ENCODE peak calls at places on chromosomes 3 and 15, in ten cellular contexts. One of them, this sample, is unnamed.

GRCh38 chr15:31324739-31325431 is 1.8 kb upstream of the KLF13 start:
- DNase-seq in activated T-helper 1 cell treated with anti-CD3 and anti-CD28 coated beads, Interleukin-12 subunit alpha, Interleukin-12 subunit beta, Interleukin-2, Interleukin-4 antibody, amounts not matched to agents 30 ng/mL and 10 ng/mL and 1 ng/mL, durations not matched to agents 14 hours and 24 hours and 36 hours: no peak
- DNase-seq in hepatocyte: no peak
- DNase-seq in HTR-8/SVneo: no peak
- DNase-seq in T-helper 2 cell: no peak
- DNase-seq in activated T-helper 9 cell treated with anti-CD3 and anti-CD28 coated beads, Interleukin-2, amount 50 U/mL, for 16 hours: no peak
- DNase-seq in GM12865: peak; percentile 70
- DNase-seq in NCI-H774: no peak
- DNase-seq in stimulated activated CD8-positive, alpha-beta memory T cell treated with anti-CD3 and anti-CD28 coated beads, Interleukin-2, amount 100 ng/mL, for 48 hours: no peak
- DNase-seq in effector memory CD4-positive, alpha-beta T cell: no peak
- DNase-seq in this sample: no peak

GRCh38 chr3:126980266-126980811 is 2.6 kb upstream of the PLXNA1 start:
- DNase-seq in activated T-helper 1 cell treated with anti-CD3 and anti-CD28 coated beads, Interleukin-12 subunit alpha, Interleukin-12 subunit beta, Interleukin-2, Interleukin-4 antibody, amounts not matched to agents 30 ng/mL and 10 ng/mL and 1 ng/mL, durations not matched to agents 14 hours and 24 hours and 36 hours: no peak
- DNase-seq in hepatocyte: no peak
- DNase-seq in HTR-8/SVneo: no peak
- DNase-seq in T-helper 2 cell: no peak
- DNase-seq in activated T-helper 9 cell treated with anti-CD3 and anti-CD28 coated beads, Interleukin-2, amount 50 U/mL, for 16 hours: no peak
- DNase-seq in GM12865: no peak
- DNase-seq in NCI-H774: no peak
- DNase-seq in stimulated activated CD8-positive, alpha-beta memory T cell treated with anti-CD3 and anti-CD28 coated beads, Interleukin-2, amount 100 ng/mL, for 48 hours: no peak
- DNase-seq in effector memory CD4-positive, alpha-beta T cell: no peak
- DNase-seq in this sample: no peak

GRCh38 chr3:130014526-130014925 is 40.0 kb downstream of the TRH start:
- DNase-seq in activated T-helper 1 cell treated with anti-CD3 and anti-CD28 coated beads, Interleukin-12 subunit alpha, Interleukin-12 subunit beta, Interleukin-2, Interleukin-4 antibody, amounts not matched to agents 30 ng/mL and 10 ng/mL and 1 ng/mL, durations not matched to agents 14 hours and 24 hours and 36 hours: no peak
- DNase-seq in hepatocyte: no peak
- DNase-seq in HTR-8/SVneo: no peak
- DNase-seq in T-helper 2 cell: no peak
- DNase-seq in activated T-helper 9 cell treated with anti-CD3 and anti-CD28 coated beads, Interleukin-2, amount 50 U/mL, for 16 hours: no peak
- DNase-seq in GM12865: no peak
- DNase-seq in NCI-H774: no peak
- DNase-seq in stimulated activated CD8-positive, alpha-beta memory T cell treated with anti-CD3 and anti-CD28 coated beads, Interleukin-2, amount 100 ng/mL, for 48 hours: no peak
- DNase-seq in effector memory CD4-positive, alpha-beta T cell: no peak
- DNase-seq in this sample: no peak

GRCh38 chr15:101434032-101434920 is 55.2 kb downstream of the PCSK6 start:
- DNase-seq in activated T-helper 1 cell treated with anti-CD3 and anti-CD28 coated beads, Interleukin-12 subunit alpha, Interleukin-12 subunit beta, Interleukin-2, Interleukin-4 antibody, amounts not matched to agents 30 ng/mL and 10 ng/mL and 1 ng/mL, durations not matched to agents 14 hours and 24 hours and 36 hours: no peak
- DNase-seq in hepatocyte: no peak
- DNase-seq in HTR-8/SVneo: no peak
- DNase-seq in T-helper 2 cell: no peak
- DNase-seq in activated T-helper 9 cell treated with anti-CD3 and anti-CD28 coated beads, Interleukin-2, amount 50 U/mL, for 16 hours: no peak
- DNase-seq in GM12865: no peak
- DNase-seq in NCI-H774: no peak
- DNase-seq in stimulated activated CD8-positive, alpha-beta memory T cell treated with anti-CD3 and anti-CD28 coated beads, Interleukin-2, amount 100 ng/mL, for 48 hours: no peak
- DNase-seq in effector memory CD4-positive, alpha-beta T cell: no peak
- DNase-seq in this sample: no peak

GRCh38 chr15:32709295-32710033 is 8.3 kb upstream of the GREM1 start:
- DNase-seq in activated T-helper 1 cell treated with anti-CD3 and anti-CD28 coated beads, Interleukin-12 subunit alpha, Interleukin-12 subunit beta, Interleukin-2, Interleukin-4 antibody, amounts not matched to agents 30 ng/mL and 10 ng/mL and 1 ng/mL, durations not matched to agents 14 hours and 24 hours and 36 hours: no peak
- DNase-seq in hepatocyte: peak; percentile 24
- DNase-seq in HTR-8/SVneo: no peak
- DNase-seq in T-helper 2 cell: no peak
- DNase-seq in activated T-helper 9 cell treated with anti-CD3 and anti-CD28 coated beads, Interleukin-2, amount 50 U/mL, for 16 hours: no peak
- DNase-seq in GM12865: no peak
- DNase-seq in NCI-H774: no peak
- DNase-seq in stimulated activated CD8-positive, alpha-beta memory T cell treated with anti-CD3 and anti-CD28 coated beads, Interleukin-2, amount 100 ng/mL, for 48 hours: no peak
- DNase-seq in effector memory CD4-positive, alpha-beta T cell: no peak
- DNase-seq in this sample: no peak

GRCh38 chr15:26729581-26729980 is 43.3 kb downstream of the GABRB3 start:
- DNase-seq in activated T-helper 1 cell treated with anti-CD3 and anti-CD28 coated beads, Interleukin-12 subunit alpha, Interleukin-12 subunit beta, Interleukin-2, Interleukin-4 antibody, amounts not matched to agents 30 ng/mL and 10 ng/mL and 1 ng/mL, durations not matched to agents 14 hours and 24 hours and 36 hours: no peak
- DNase-seq in hepatocyte: no peak
- DNase-seq in HTR-8/SVneo: no peak
- DNase-seq in T-helper 2 cell: no peak
- DNase-seq in activated T-helper 9 cell treated with anti-CD3 and anti-CD28 coated beads, Interleukin-2, amount 50 U/mL, for 16 hours: no peak
- DNase-seq in GM12865: no peak
- DNase-seq in NCI-H774: peak; percentile 15
- DNase-seq in stimulated activated CD8-positive, alpha-beta memory T cell treated with anti-CD3 and anti-CD28 coated beads, Interleukin-2, amount 100 ng/mL, for 48 hours: no peak
- DNase-seq in effector memory CD4-positive, alpha-beta T cell: no peak
- DNase-seq in this sample: no peak

GRCh38 chr3:11452988-11453847 is 181.0 kb downstream of the ATG7 start:
- DNase-seq in activated T-helper 1 cell treated with anti-CD3 and anti-CD28 coated beads, Interleukin-12 subunit alpha, Interleukin-12 subunit beta, Interleukin-2, Interleukin-4 antibody, amounts not matched to agents 30 ng/mL and 10 ng/mL and 1 ng/mL, durations not matched to agents 14 hours and 24 hours and 36 hours: no peak
- DNase-seq in hepatocyte: peak; percentile 11
- DNase-seq in HTR-8/SVneo: peak; percentile 45
- DNase-seq in T-helper 2 cell: no peak
- DNase-seq in activated T-helper 9 cell treated with anti-CD3 and anti-CD28 coated beads, Interleukin-2, amount 50 U/mL, for 16 hours: no peak
- DNase-seq in GM12865: no peak
- DNase-seq in NCI-H774: no peak
- DNase-seq in stimulated activated CD8-positive, alpha-beta memory T cell treated with anti-CD3 and anti-CD28 coated beads, Interleukin-2, amount 100 ng/mL, for 48 hours: no peak
- DNase-seq in effector memory CD4-positive, alpha-beta T cell: no peak
- DNase-seq in this sample: no peak

GRCh38 chr15:87645723-87646122 is 610.8 kb downstream of the NTRK3 start:
- DNase-seq in activated T-helper 1 cell treated with anti-CD3 and anti-CD28 coated beads, Interleukin-12 subunit alpha, Interleukin-12 subunit beta, Interleukin-2, Interleukin-4 antibody, amounts not matched to agents 30 ng/mL and 10 ng/mL and 1 ng/mL, durations not matched to agents 14 hours and 24 hours and 36 hours: no peak
- DNase-seq in hepatocyte: no peak
- DNase-seq in HTR-8/SVneo: no peak
- DNase-seq in T-helper 2 cell: no peak
- DNase-seq in activated T-helper 9 cell treated with anti-CD3 and anti-CD28 coated beads, Interleukin-2, amount 50 U/mL, for 16 hours: no peak
- DNase-seq in GM12865: no peak
- DNase-seq in NCI-H774: no peak
- DNase-seq in stimulated activated CD8-positive, alpha-beta memory T cell treated with anti-CD3 and anti-CD28 coated beads, Interleukin-2, amount 100 ng/mL, for 48 hours: no peak
- DNase-seq in effector memory CD4-positive, alpha-beta T cell: no peak
- DNase-seq in this sample: no peak

GRCh38 chr3:27279153-27279552 is 90.0 kb downstream of the NEK10 start:
- DNase-seq in activated T-helper 1 cell treated with anti-CD3 and anti-CD28 coated beads, Interleukin-12 subunit alpha, Interleukin-12 subunit beta, Interleukin-2, Interleukin-4 antibody, amounts not matched to agents 30 ng/mL and 10 ng/mL and 1 ng/mL, durations not matched to agents 14 hours and 24 hours and 36 hours: no peak
- DNase-seq in hepatocyte: peak; percentile 49
- DNase-seq in HTR-8/SVneo: peak; percentile 6
- DNase-seq in T-helper 2 cell: no peak
- DNase-seq in activated T-helper 9 cell treated with anti-CD3 and anti-CD28 coated beads, Interleukin-2, amount 50 U/mL, for 16 hours: no peak
- DNase-seq in GM12865: no peak
- DNase-seq in NCI-H774: no peak
- DNase-seq in stimulated activated CD8-positive, alpha-beta memory T cell treated with anti-CD3 and anti-CD28 coated beads, Interleukin-2, amount 100 ng/mL, for 48 hours: no peak
- DNase-seq in effector memory CD4-positive, alpha-beta T cell: no peak
- DNase-seq in this sample: no peak

GRCh38 chr15:57183041-57183440 is 193.3 kb upstream of the CGNL1 start:
- DNase-seq in activated T-helper 1 cell treated with anti-CD3 and anti-CD28 coated beads, Interleukin-12 subunit alpha, Interleukin-12 subunit beta, Interleukin-2, Interleukin-4 antibody, amounts not matched to agents 30 ng/mL and 10 ng/mL and 1 ng/mL, durations not matched to agents 14 hours and 24 hours and 36 hours: no peak
- DNase-seq in hepatocyte: no peak
- DNase-seq in HTR-8/SVneo: no peak
- DNase-seq in T-helper 2 cell: no peak
- DNase-seq in activated T-helper 9 cell treated with anti-CD3 and anti-CD28 coated beads, Interleukin-2, amount 50 U/mL, for 16 hours: no peak
- DNase-seq in GM12865: no peak
- DNase-seq in NCI-H774: no peak
- DNase-seq in stimulated activated CD8-positive, alpha-beta memory T cell treated with anti-CD3 and anti-CD28 coated beads, Interleukin-2, amount 100 ng/mL, for 48 hours: no peak
- DNase-seq in effector memory CD4-positive, alpha-beta T cell: no peak
- DNase-seq in this sample: no peak

GRCh38 chr3:196174652-196175051 is 36.5 kb downstream of the ZDHHC19 start:
- DNase-seq in activated T-helper 1 cell treated with anti-CD3 and anti-CD28 coated beads, Interleukin-12 subunit alpha, Interleukin-12 subunit beta, Interleukin-2, Interleukin-4 antibody, amounts not matched to agents 30 ng/mL and 10 ng/mL and 1 ng/mL, durations not matched to agents 14 hours and 24 hours and 36 hours: no peak
- DNase-seq in hepatocyte: no peak
- DNase-seq in HTR-8/SVneo: no peak
- DNase-seq in T-helper 2 cell: no peak
- DNase-seq in activated T-helper 9 cell treated with anti-CD3 and anti-CD28 coated beads, Interleukin-2, amount 50 U/mL, for 16 hours: no peak
- DNase-seq in GM12865: no peak
- DNase-seq in NCI-H774: no peak
- DNase-seq in stimulated activated CD8-positive, alpha-beta memory T cell treated with anti-CD3 and anti-CD28 coated beads, Interleukin-2, amount 100 ng/mL, for 48 hours: no peak
- DNase-seq in effector memory CD4-positive, alpha-beta T cell: no peak
- DNase-seq in this sample: no peak

GRCh38 chr3:133895208-133896001 is at the start of gene RAB6B:
- DNase-seq in activated T-helper 1 cell treated with anti-CD3 and anti-CD28 coated beads, Interleukin-12 subunit alpha, Interleukin-12 subunit beta, Interleukin-2, Interleukin-4 antibody, amounts not matched to agents 30 ng/mL and 10 ng/mL and 1 ng/mL, durations not matched to agents 14 hours and 24 hours and 36 hours: no peak
- DNase-seq in hepatocyte: peak; percentile 85
- DNase-seq in HTR-8/SVneo: peak; percentile 71
- DNase-seq in T-helper 2 cell: no peak
- DNase-seq in activated T-helper 9 cell treated with anti-CD3 and anti-CD28 coated beads, Interleukin-2, amount 50 U/mL, for 16 hours: no peak
- DNase-seq in GM12865: peak; percentile 21
- DNase-seq in NCI-H774: peak; percentile 33
- DNase-seq in stimulated activated CD8-positive, alpha-beta memory T cell treated with anti-CD3 and anti-CD28 coated beads, Interleukin-2, amount 100 ng/mL, for 48 hours: peak; percentile 19
- DNase-seq in effector memory CD4-positive, alpha-beta T cell: no peak
- DNase-seq in this sample: no peak

GRCh38 chr3:24740367-24740766 is 245.7 kb upstream of the THRB start:
- DNase-seq in activated T-helper 1 cell treated with anti-CD3 and anti-CD28 coated beads, Interleukin-12 subunit alpha, Interleukin-12 subunit beta, Interleukin-2, Interleukin-4 antibody, amounts not matched to agents 30 ng/mL and 10 ng/mL and 1 ng/mL, durations not matched to agents 14 hours and 24 hours and 36 hours: no peak
- DNase-seq in hepatocyte: no peak
- DNase-seq in HTR-8/SVneo: no peak
- DNase-seq in T-helper 2 cell: no peak
- DNase-seq in activated T-helper 9 cell treated with anti-CD3 and anti-CD28 coated beads, Interleukin-2, amount 50 U/mL, for 16 hours: no peak
- DNase-seq in GM12865: no peak
- DNase-seq in NCI-H774: no peak
- DNase-seq in stimulated activated CD8-positive, alpha-beta memory T cell treated with anti-CD3 and anti-CD28 coated beads, Interleukin-2, amount 100 ng/mL, for 48 hours: no peak
- DNase-seq in effector memory CD4-positive, alpha-beta T cell: no peak
- DNase-seq in this sample: no peak

GRCh38 chr3:126129408-126129891 is 45.5 kb upstream of the SLC41A3 start:
- DNase-seq in activated T-helper 1 cell treated with anti-CD3 and anti-CD28 coated beads, Interleukin-12 subunit alpha, Interleukin-12 subunit beta, Interleukin-2, Interleukin-4 antibody, amounts not matched to agents 30 ng/mL and 10 ng/mL and 1 ng/mL, durations not matched to agents 14 hours and 24 hours and 36 hours: no peak
- DNase-seq in hepatocyte: no peak
- DNase-seq in HTR-8/SVneo: no peak
- DNase-seq in T-helper 2 cell: no peak
- DNase-seq in activated T-helper 9 cell treated with anti-CD3 and anti-CD28 coated beads, Interleukin-2, amount 50 U/mL, for 16 hours: no peak
- DNase-seq in GM12865: no peak
- DNase-seq in NCI-H774: no peak
- DNase-seq in stimulated activated CD8-positive, alpha-beta memory T cell treated with anti-CD3 and anti-CD28 coated beads, Interleukin-2, amount 100 ng/mL, for 48 hours: no peak
- DNase-seq in effector memory CD4-positive, alpha-beta T cell: no peak
- DNase-seq in this sample: no peak

GRCh38 chr3:18415836-18416235 is 9.3 kb downstream of the SATB1 start:
- DNase-seq in activated T-helper 1 cell treated with anti-CD3 and anti-CD28 coated beads, Interleukin-12 subunit alpha, Interleukin-12 subunit beta, Interleukin-2, Interleukin-4 antibody, amounts not matched to agents 30 ng/mL and 10 ng/mL and 1 ng/mL, durations not matched to agents 14 hours and 24 hours and 36 hours: no peak
- DNase-seq in hepatocyte: no peak
- DNase-seq in HTR-8/SVneo: no peak
- DNase-seq in T-helper 2 cell: no peak
- DNase-seq in activated T-helper 9 cell treated with anti-CD3 and anti-CD28 coated beads, Interleukin-2, amount 50 U/mL, for 16 hours: no peak
- DNase-seq in GM12865: no peak
- DNase-seq in NCI-H774: no peak
- DNase-seq in stimulated activated CD8-positive, alpha-beta memory T cell treated with anti-CD3 and anti-CD28 coated beads, Interleukin-2, amount 100 ng/mL, for 48 hours: no peak
- DNase-seq in effector memory CD4-positive, alpha-beta T cell: no peak
- DNase-seq in this sample: no peak

GRCh38 chr3:101995371-101996046 is 146.2 kb downstream of the NFKBIZ start:
- DNase-seq in activated T-helper 1 cell treated with anti-CD3 and anti-CD28 coated beads, Interleukin-12 subunit alpha, Interleukin-12 subunit beta, Interleukin-2, Interleukin-4 antibody, amounts not matched to agents 30 ng/mL and 10 ng/mL and 1 ng/mL, durations not matched to agents 14 hours and 24 hours and 36 hours: no peak
- DNase-seq in hepatocyte: no peak
- DNase-seq in HTR-8/SVneo: peak; percentile 29
- DNase-seq in T-helper 2 cell: no peak
- DNase-seq in activated T-helper 9 cell treated with anti-CD3 and anti-CD28 coated beads, Interleukin-2, amount 50 U/mL, for 16 hours: no peak
- DNase-seq in GM12865: no peak
- DNase-seq in NCI-H774: no peak
- DNase-seq in stimulated activated CD8-positive, alpha-beta memory T cell treated with anti-CD3 and anti-CD28 coated beads, Interleukin-2, amount 100 ng/mL, for 48 hours: no peak
- DNase-seq in effector memory CD4-positive, alpha-beta T cell: no peak
- DNase-seq in this sample: no peak

GRCh38 chr3:173411288-173412064 is 13.9 kb downstream of the NLGN1 start:
- DNase-seq in activated T-helper 1 cell treated with anti-CD3 and anti-CD28 coated beads, Interleukin-12 subunit alpha, Interleukin-12 subunit beta, Interleukin-2, Interleukin-4 antibody, amounts not matched to agents 30 ng/mL and 10 ng/mL and 1 ng/mL, durations not matched to agents 14 hours and 24 hours and 36 hours: no peak
- DNase-seq in hepatocyte: peak; percentile 60
- DNase-seq in HTR-8/SVneo: peak; percentile 30
- DNase-seq in T-helper 2 cell: no peak
- DNase-seq in activated T-helper 9 cell treated with anti-CD3 and anti-CD28 coated beads, Interleukin-2, amount 50 U/mL, for 16 hours: no peak
- DNase-seq in GM12865: no peak
- DNase-seq in NCI-H774: peak; percentile 43
- DNase-seq in stimulated activated CD8-positive, alpha-beta memory T cell treated with anti-CD3 and anti-CD28 coated beads, Interleukin-2, amount 100 ng/mL, for 48 hours: no peak
- DNase-seq in effector memory CD4-positive, alpha-beta T cell: no peak
- DNase-seq in this sample: no peak

GRCh38 chr3:171980578-171981270 is 58.7 kb upstream of the FNDC3B start:
- DNase-seq in activated T-helper 1 cell treated with anti-CD3 and anti-CD28 coated beads, Interleukin-12 subunit alpha, Interleukin-12 subunit beta, Interleukin-2, Interleukin-4 antibody, amounts not matched to agents 30 ng/mL and 10 ng/mL and 1 ng/mL, durations not matched to agents 14 hours and 24 hours and 36 hours: no peak
- DNase-seq in hepatocyte: no peak
- DNase-seq in HTR-8/SVneo: peak; percentile 41
- DNase-seq in T-helper 2 cell: no peak
- DNase-seq in activated T-helper 9 cell treated with anti-CD3 and anti-CD28 coated beads, Interleukin-2, amount 50 U/mL, for 16 hours: no peak
- DNase-seq in GM12865: no peak
- DNase-seq in NCI-H774: no peak
- DNase-seq in stimulated activated CD8-positive, alpha-beta memory T cell treated with anti-CD3 and anti-CD28 coated beads, Interleukin-2, amount 100 ng/mL, for 48 hours: no peak
- DNase-seq in effector memory CD4-positive, alpha-beta T cell: no peak
- DNase-seq in this sample: no peak